ENCODE peak calls at places on chromosomes 13 and 19, in eight cellular contexts. J is aorta, B is heart right ventricle, E is pancreas, F is PC-9, S is right cardiac atrium, M is IMR-90, P is GM23248. W is an unnamed sample. For H3K4me1, the result is how much of the 10 kb centered on the place peaks cover.

GRCh38 chr19:355134-355533 is 10.5 kb upstream of the MIER2 start:
- DNase-seq in J (no peak), F (peak), E (no peak), P (peak), S (no peak), B (no peak), M (no peak), W (no peak)

GRCh38 chr13:109389456-109389855 is 396.9 kb downstream of the IRS2 start:
- DNase-seq in M (peak), F (no peak), B (no peak), J (no peak), E (no peak), P (peak), S (no peak), W (peak)

GRCh38 chr13:36275190-36276002 is 22.2 kb downstream of the CCDC169 start:
- DNase-seq in J (no peak), E (no peak), F (no peak), M (peak), B (no peak), P (peak), S (no peak), W (peak)

GRCh38 chr13:107450931-107451330 is 764.4 kb downstream of the LIG4 start:
- DNase-seq in F (no peak), M (peak), B (no peak), J (peak), P (peak), E (no peak), S (peak), W (peak)

GRCh38 chr13:99903140-99903539 is 68.4 kb downstream of the ZIC5 start:
- DNase-seq in B (no peak), E (no peak), M (no peak), P (no peak), F (no peak), S (no peak), J (no peak), W (no peak)

GRCh38 chr19:38626401-38626800 is 7.4 kb downstream of the EIF3K start:
- DNase-seq in M (no peak), P (no peak), J (no peak), F (no peak), E (no peak), S (no peak), B (no peak), W (no peak)

GRCh38 chr13:94780421-94780820 is 68.1 kb upstream of the SOX21 start:
- DNase-seq in B (no peak), E (no peak), S (no peak), J (no peak), F (no peak), P (no peak), M (no peak), W (no peak)

GRCh38 chr13:74135306-74136088 is 1.3 kb upstream of the KLF12 start:
- DNase-seq in J (peak), F (peak), B (peak), P (peak), S (peak), M (peak), E (peak), W (peak)

GRCh38 chr19:6066661-6067646 is 43.3 kb downstream of the RFX2 start:
- DNase-seq in E (peak), B (peak), S (peak), M (peak), P (peak), F (peak), J (peak), W (peak)

GRCh38 chr13:41610426-41610825 is 153.1 kb downstream of the RGCC start:
- DNase-seq in J (no peak), B (peak), S (no peak), F (peak), M (peak), E (no peak), P (peak), W (peak)

GRCh38 chr19:48540110-48540509 is 11.9 kb upstream of the SULT2B1 start:
- DNase-seq in M (no peak), E (no peak), S (no peak), F (no peak), B (no peak), J (no peak), P (peak), W (no peak)

GRCh38 chr13:20993211-20993610 is 68.2 kb downstream of the LATS2 start:
- DNase-seq in M (no peak), E (no peak), S (no peak), J (no peak), P (peak), F (no peak), B (no peak), W (no peak)

GRCh38 chr13:109346060-109346459 is 440.3 kb downstream of the IRS2 start:
- DNase-seq in P (no peak), M (no peak), F (no peak), J (no peak), E (no peak), B (no peak), S (no peak), W (no peak)

GRCh38 chr13:48232420-48233096 is 448 bp upstream of the ITM2B start:
- DNase-seq in B (no peak), P (peak), M (no peak), S (no peak), J (no peak), F (peak), E (no peak), W (no peak)

GRCh38 chr19:8302734-8303133 is 5.4 kb downstream of the CD320 start:
- DNase-seq in B (no peak), M (no peak), J (peak), S (no peak), F (no peak), E (no peak), P (no peak), W (peak)

GRCh38 chr19:51986309-51987291 is at the start of gene ZNF350:
- DNase-seq in F (peak), B (peak), S (peak), E (peak), J (peak), M (peak), P (peak), W (peak)

GRCh38 chr19:40798997-40799557 is at the start of gene EGLN2:
- DNase-seq in B (no peak), P (no peak), M (no peak), J (no peak), F (no peak), S (no peak), E (no peak), W (no peak)

GRCh38 chr13:50428183-50428877 is 413.1 kb downstream of the KCNRG start:
- DNase-seq in F (no peak), P (no peak), S (no peak), J (no peak), E (no peak), M (no peak), B (no peak), W (no peak)

GRCh38 chr19:39765091-39766076 is 13.3 kb upstream of the LEUTX start:
- DNase-seq in P (peak), F (peak), E (peak), M (peak), S (peak), J (no peak), B (no peak), W (peak)

GRCh38 chr13:45108716-45109706 is 11.3 kb upstream of the GTF2F2 start:
- DNase-seq in J (no peak), S (no peak), P (peak), M (peak), F (no peak), B (no peak), E (no peak), W (no peak)

GRCh38 chr19:28631931-28632330 is 581.0 kb downstream of the UQCRFS1 start:
- DNase-seq in P (no peak), J (no peak), S (no peak), B (no peak), E (no peak), F (no peak), M (no peak), W (no peak)

GRCh38 chr19:50378863-50379236 is 2.6 kb downstream of the NR1H2 start:
- DNase-seq in P (no peak), J (no peak), F (no peak), B (no peak), M (no peak), E (no peak), S (no peak), W (no peak)

GRCh38 chr13:27744861-27745260 is 47.4 kb upstream of the GSX1 start:
- DNase-seq in M (no peak), J (no peak), E (no peak), F (no peak), B (no peak), P (no peak), S (no peak), W (no peak)

GRCh38 chr13:104831823-104832222 is 1703.6 kb downstream of the EFNB2 start:
- DNase-seq in E (no peak), M (no peak), F (no peak), S (no peak), B (no peak), P (no peak), J (no peak), W (no peak)

DNA sequence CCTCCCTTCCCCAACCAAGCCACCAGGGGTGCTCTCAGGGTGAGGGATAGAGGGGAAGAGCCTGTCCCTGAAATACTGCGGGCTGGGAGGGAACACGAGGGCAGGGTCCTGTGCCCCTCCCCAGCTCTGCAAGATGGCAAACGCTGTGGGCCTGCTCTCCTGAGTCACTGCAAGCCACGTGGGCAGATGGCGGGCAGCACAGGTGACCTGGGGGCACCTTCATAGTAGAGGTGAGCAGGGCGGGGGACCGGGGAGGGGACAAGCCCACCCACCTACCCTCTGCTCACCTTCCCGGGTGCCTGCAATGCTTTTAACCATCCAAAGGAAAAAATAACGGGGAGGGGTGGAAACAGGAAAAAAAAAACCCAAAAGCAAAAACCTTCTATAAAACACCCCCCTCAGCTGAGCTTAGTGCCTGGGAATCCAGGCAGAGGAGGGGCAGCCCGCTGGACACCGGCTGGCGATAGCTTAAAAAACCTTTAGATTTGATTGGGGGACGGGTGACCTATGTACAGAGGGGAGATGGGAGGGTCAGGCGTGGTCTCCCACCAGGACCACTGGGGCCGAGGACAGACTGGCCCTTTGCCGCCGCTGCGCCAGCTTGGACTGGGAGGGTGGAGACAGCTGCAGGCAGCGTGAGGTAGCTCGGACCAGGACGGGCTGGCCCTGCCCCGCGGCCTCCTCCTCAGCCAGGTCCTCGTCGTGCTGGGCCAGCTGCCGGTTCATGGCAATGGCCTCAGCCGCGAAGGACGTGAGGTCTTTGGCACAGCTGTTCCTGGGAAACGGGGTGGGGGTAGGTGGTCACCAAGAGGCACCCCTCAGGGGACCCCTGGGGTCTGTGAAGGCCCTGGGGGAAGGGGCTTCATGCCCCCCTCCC is 11.7 kb downstream of the MKNK2 start:
- DNase-seq in J (peak), F (no peak), M (no peak), S (peak), B (no peak), P (no peak), E (peak), W (peak)
- H3K27ac ChIP-seq in J (no peak), F (no peak), M (no peak), S (no peak), B (peak), P (no peak), E (no peak), W (no peak)

DNA sequence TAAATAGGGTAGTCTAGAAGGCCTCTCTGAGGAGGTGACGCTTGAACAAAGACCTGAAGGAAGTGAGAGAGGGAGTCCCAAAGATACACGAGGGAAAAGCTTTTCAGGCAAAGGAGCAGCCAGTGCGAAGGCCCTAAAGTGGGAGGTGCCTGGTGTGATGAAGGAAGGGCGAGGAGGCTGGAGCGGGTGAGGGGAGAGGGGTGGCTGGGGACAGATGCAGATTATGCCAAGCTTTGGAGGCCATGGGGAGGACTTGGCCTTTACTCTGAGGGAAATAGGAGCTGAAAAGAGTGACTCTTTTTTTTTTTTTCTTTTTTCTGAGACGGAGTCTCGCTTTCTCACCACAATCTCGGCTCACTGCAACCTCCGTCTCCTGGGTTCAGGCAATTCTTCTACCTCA is 2.9 kb downstream of the CLPTM1 start:
- DNase-seq in B (no peak), J (no peak), M (no peak), E (no peak), F (no peak), S (no peak), P (no peak), W (no peak)
- H3K4me1 ChIP-seq in B (half or more), J (under half), M (under half), E (under half), F (under half), S (under half), P (under half), W (under half)

DNA sequence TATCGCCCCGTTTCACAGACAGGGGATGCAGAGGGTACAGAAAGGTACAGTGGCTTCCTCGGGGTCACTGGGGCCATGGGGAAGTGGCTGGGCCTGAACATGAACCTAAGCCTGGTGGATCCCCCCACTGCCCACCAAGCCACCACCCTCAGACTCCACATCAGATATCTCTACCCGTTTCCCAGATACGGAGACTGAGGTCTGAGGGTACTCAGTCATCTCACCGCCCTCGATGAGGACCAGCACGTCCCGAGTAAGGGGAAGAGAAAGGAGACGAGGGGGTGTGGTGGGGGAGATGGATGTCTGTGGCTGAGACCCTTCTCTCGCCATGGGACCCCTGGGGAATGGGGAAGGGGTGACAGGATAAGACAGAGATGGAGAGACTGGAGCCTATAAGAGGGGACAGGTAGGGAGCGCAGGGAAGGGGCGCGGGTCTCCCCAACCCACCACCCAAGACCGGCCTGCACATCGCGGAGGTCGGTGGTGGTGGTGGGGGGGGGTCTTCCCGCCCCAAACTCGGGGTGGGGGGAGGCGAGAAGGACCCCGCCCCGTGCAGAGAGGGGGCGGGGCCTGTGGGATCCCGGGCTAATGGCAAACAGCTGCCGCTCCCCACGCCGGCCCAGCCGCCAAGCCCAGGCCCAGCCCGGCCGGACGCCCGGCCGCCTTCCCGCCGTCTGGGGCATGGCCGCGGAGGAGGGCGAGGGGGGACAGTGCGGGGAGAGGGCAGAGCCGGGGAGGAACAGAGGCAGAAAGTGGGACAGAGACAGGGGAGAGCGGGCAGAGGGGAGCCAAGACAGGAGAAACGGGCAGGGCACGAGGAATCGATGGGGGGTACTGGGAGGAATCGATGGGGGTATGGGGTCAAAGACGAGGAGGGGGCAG is 698 bp downstream of the KANK2 start:
- DNase-seq in B (peak), F (peak), J (peak), E (peak), P (peak), S (peak), M (peak), W (no peak)
- H3K27ac ChIP-seq in B (peak), F (no peak), J (peak), E (peak), P (peak), S (peak), M (peak), W (peak)

DNA sequence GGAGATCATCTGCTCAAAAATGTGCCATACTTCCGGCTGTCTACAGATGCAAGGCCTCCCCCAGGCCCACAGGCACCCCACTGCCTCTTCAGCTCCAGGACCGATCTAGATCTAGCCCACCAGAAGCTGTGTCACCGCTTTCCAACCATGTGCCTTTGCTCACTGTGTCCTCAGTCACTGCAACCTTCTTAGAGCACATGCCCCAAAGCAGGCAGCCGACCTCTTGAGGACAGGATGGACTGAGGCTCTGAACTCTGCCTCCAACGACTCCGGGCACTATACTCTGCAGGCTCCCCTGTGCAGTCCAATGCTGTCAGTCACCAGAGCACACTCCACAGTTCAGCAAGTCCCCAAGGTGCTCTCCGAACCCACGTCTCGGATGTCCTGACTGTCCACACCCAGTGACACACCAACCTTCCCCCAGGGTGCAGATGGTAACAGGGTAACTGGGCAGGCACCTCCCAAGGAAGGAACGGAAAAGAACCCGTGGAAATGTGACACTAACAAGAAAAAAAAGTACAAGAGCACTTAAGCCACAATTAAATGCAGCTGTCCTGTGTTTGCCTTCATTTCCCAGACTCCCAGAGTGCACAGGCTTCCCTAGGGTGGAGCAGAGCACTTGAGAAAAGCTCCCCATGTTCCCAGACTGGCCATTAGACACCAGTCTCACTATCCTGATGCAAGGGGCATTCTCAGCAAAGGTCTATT is 4.8 kb downstream of the STK24 start:
- DNase-seq in P (peak), E (no peak), M (peak), B (no peak), S (no peak), J (no peak), F (peak), W (peak)
- H3K4me1 ChIP-seq in P (half or more), E (under half), M (under half), B (half or more), S (under half), J (under half), F (half or more), W (under half)

W was measured in SJSA1.